ENCODE peak calls at places on chromosomes 12 and 14, in ten cellular contexts. J is hepatocyte, I is coronary artery, T is adrenal gland, W is fibroblast of lung, O is IMR-90, D is right cardiac atrium, B is substantia nigra, P is cardiac muscle cell, C is GM23248. V is an unnamed sample.

GRCh38 chr12:1099158-1099557 is 108.1 kb downstream of the ERC1 start:
- DNase-seq in B (no peak), J (peak; percentile 57), P (no peak), I (no peak), T (no peak), C (no peak), O (no peak), D (no peak), W (no peak), V (no peak)

GRCh38 chr12:62792526-62792925 is 142.4 kb downstream of the PPM1H start:
- DNase-seq in B (no peak), O (no peak), C (no peak), T (no peak), D (no peak), P (no peak), W (no peak), I (no peak), J (no peak), V (no peak)

GRCh38 chr12:41743835-41744234 is 400.8 kb downstream of the GXYLT1 start:
- DNase-seq in I (no peak), P (no peak), J (peak; percentile 6), W (peak; percentile 40), O (no peak), B (no peak), C (peak; percentile 28), T (no peak), D (no peak), V (no peak)

GRCh38 chr12:104220931-104221330 is 5.4 kb downstream of the TXNRD1 start:
- DNase-seq in W (no peak), O (no peak), J (no peak), B (no peak), D (no peak), T (no peak), P (no peak), I (no peak), C (no peak), V (no peak)

GRCh38 chr14:76844223-76844622 is 18.0 kb downstream of the LRRC74A start:
- DNase-seq in P (no peak), T (peak; percentile 86), W (peak; percentile 39), C (peak; percentile 65), D (peak; percentile 90), I (no peak), J (no peak), O (peak; percentile 29), B (no peak), V (no peak)

GRCh38 chr14:100476012-100476822 is 111.0 kb downstream of the BEGAIN start:
- DNase-seq in W (peak; percentile 100), O (peak; percentile 98), D (no peak), P (peak; percentile 21), C (peak; percentile 95), B (no peak), T (peak; percentile 86), J (peak; percentile 82), I (no peak), V (peak; percentile 26)

GRCh38 chr12:80186727-80187217 is 87.4 kb downstream of the OTOGL start:
- DNase-seq in B (no peak), T (peak; percentile 73), I (no peak), D (peak; percentile 57), J (peak; percentile 93), C (peak; percentile 97), W (peak; percentile 93), P (peak; percentile 83), O (peak; percentile 97), V (peak; percentile 33)

GRCh38 chr12:121023799-121024198 is 7.5 kb upstream of the C12orf43 start:
- DNase-seq in O (no peak), D (no peak), W (no peak), C (no peak), B (no peak), P (no peak), J (no peak), T (no peak), I (no peak), V (no peak)

GRCh38 chr12:67666605-67667004 is 18.1 kb downstream of the DYRK2 start:
- DNase-seq in I (no peak), J (no peak), B (no peak), D (peak; percentile 10), O (no peak), W (no peak), C (no peak), P (no peak), T (no peak), V (no peak)
- H3K27ac ChIP-seq in I (no peak overlapping the region), J (no peak overlapping the region), B (no peak overlapping the region), D (no peak overlapping the region), O (no peak overlapping the region), W (no peak overlapping the region), C (peak overlapping the region; percentile 23), P (peak overlapping the region; percentile 71), T (no peak overlapping the region), V (no peak overlapping the region)

DNA sequence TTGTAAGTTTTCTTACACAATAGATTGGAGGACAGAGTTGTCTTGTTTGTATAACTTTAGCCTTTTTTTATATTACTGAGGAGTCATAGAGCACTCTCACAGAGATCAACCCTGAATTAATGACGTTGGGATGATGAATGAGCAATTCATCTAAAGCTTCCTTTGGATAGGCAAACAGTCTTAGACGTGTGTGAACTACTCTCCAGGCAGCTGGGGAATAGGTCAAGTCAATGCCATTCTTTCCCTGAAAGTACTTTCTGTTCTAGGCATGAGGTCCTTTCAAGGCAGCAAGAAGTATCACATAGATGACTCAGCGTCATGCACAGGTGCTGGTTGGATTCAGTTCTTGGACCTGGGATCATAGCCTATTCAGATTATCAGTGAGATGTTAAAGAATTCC is 369.1 kb upstream of the NOVA1 start:
- DNase-seq in B (no peak), I (no peak), C (no peak), J (peak; percentile 4), P (no peak), O (no peak), D (no peak), W (peak; percentile 32), T (no peak), V (peak; percentile 60)
- H3K27ac ChIP-seq in B (no peak overlapping the region), I (no peak overlapping the region), C (no peak overlapping the region), J (no peak overlapping the region), P (no peak overlapping the region), O (no peak overlapping the region), D (no peak overlapping the region), W (no peak overlapping the region), T (no peak overlapping the region), V (no peak overlapping the region)

GRCh38 chr14:37420622-37421021 is 174.4 kb downstream of the FOXA1 start:
- DNase-seq in P (no peak), T (no peak), D (no peak), C (no peak), O (no peak), I (no peak), W (no peak), J (no peak), B (no peak), V (no peak)

GRCh38 chr14:37416264-37416663 is 178.8 kb downstream of the FOXA1 start:
- DNase-seq in C (no peak), O (no peak), D (no peak), W (no peak), T (no peak), B (no peak), P (no peak), J (no peak), I (no peak), V (no peak)

GRCh38 chr14:37417833-37418232 is 177.2 kb downstream of the FOXA1 start:
- DNase-seq in B (no peak), C (no peak), D (no peak), T (no peak), P (no peak), O (no peak), I (no peak), J (no peak), W (no peak), V (no peak)

GRCh38 chr14:37413504-37414003 is 181.5 kb downstream of the FOXA1 start:
- DNase-seq in B (no peak), T (no peak), I (no peak), P (no peak), D (no peak), J (peak; percentile 32), W (no peak), O (no peak), C (no peak), V (no peak)

DNA sequence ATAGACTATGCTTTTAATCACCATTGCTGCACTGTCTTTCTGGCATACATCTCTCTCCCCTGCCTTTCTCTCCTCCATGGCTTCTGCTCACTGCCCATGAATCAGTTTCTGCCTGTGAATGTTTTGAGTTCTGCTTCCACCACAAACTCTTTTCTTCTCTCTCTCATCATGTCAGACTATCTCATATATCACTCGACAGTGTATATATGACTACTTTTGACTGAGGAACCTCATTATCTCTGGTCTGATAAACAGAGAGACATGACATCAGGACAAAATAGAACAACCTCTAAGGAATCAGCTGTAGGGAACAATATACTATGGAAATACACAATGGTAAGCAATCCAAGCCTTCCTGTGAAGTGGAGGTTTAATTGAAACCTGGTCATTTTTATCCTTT is 177.9 kb downstream of the FOXA1 start:
- DNase-seq in O (no peak), D (no peak), B (no peak), C (no peak), W (no peak), I (no peak), T (no peak), J (no peak), P (no peak), V (no peak)
- H3K27ac ChIP-seq in O (no peak overlapping the region), D (no peak overlapping the region), B (no peak overlapping the region), C (no peak overlapping the region), W (no peak overlapping the region), I (no peak overlapping the region), T (no peak overlapping the region), J (no peak overlapping the region), P (no peak overlapping the region), V (no peak overlapping the region)

GRCh38 chr14:56152221-56152620 is 34.0 kb downstream of the PELI2 start:
- DNase-seq in P (no peak), O (no peak), W (no peak), T (no peak), J (no peak), B (no peak), C (no peak), D (no peak), I (no peak), V (no peak)

GRCh38 chr14:56150018-56150417 is 31.8 kb downstream of the PELI2 start:
- DNase-seq in C (no peak), T (no peak), P (no peak), O (no peak), W (no peak), J (no peak), D (no peak), B (no peak), I (no peak), V (no peak)

GRCh38 chr14:56153271-56153670 is 35.1 kb downstream of the PELI2 start:
- DNase-seq in O (peak; percentile 32), C (no peak), W (no peak), J (no peak), B (no peak), P (no peak), T (no peak), I (no peak), D (no peak), V (no peak)

GRCh38 chr14:56147980-56148901 is 30.0 kb downstream of the PELI2 start:
- DNase-seq in I (no peak), T (no peak), C (no peak), J (no peak), O (no peak), P (no peak), B (no peak), W (no peak), D (no peak), V (no peak)

DNA sequence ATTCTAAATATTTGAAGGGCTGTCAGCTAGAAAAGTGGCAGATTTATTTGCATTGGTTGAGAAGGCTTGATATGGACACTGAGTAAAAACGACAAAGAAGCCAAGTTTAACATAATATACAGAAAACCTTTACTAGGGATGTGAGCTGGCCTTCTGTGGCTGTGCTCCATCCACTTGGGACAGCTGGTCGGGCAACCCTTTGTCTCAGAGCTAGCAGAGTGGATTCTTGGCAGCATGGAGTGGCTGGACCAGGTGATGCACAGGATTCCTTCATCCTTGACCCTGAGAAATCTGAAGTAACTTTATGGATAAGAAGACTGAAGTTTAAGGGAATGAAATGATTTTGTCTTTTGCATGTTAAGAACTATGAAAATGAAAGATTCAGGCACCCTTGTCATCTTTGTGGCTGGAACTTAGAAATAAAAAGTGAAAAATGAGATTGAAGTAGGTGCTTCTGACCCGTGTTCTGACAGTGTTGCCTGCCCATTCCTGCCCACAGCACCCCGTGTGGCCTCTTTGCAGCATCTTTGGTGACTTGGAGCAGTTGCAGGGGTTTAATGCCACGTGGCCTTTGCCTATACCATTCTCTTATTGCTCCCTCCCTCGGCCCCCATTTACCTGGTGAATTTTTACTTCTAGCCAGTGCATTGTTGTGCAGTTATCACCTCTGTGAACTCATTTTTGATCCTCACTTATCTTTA is 32.6 kb downstream of the PELI2 start:
- DNase-seq in J (no peak), I (no peak), P (no peak), B (no peak), T (no peak), O (no peak), C (no peak), W (no peak), D (no peak), V (no peak)
- H3K27ac ChIP-seq in J (no peak overlapping the region), I (no peak overlapping the region), P (no peak overlapping the region), B (no peak overlapping the region), T (no peak overlapping the region), O (no peak overlapping the region), C (no peak overlapping the region), W (no peak overlapping the region), D (no peak overlapping the region), V (no peak overlapping the region)